ENCODE peak calls at places on chromosomes 11 and 22, in six cellular contexts. M is cardiac muscle cell, N is colonic mucosa, O is hepatocyte, R is heart left ventricle, L is foreskin keratinocyte. A is an unnamed sample. For H3K4me1, the result is how much of the 10 kb centered on the place peaks cover.

GRCh38 chr11:107916671-107917241 is 11.5 kb upstream of the RAB39A start:
- DNase-seq in M (peak), N (peak), O (peak), R (no peak), L (no peak), A (no peak)

GRCh38 chr11:41522391-41522790 is 62.9 kb upstream of the LRRC4C start:
- DNase-seq in M (no peak), N (no peak), O (no peak), R (no peak), L (peak), A (no peak)

GRCh38 chr11:125517116-125517804 is 21.2 kb upstream of the FEZ1 start:
- DNase-seq in M (peak), N (no peak), O (peak), R (peak), L (no peak), A (no peak)

GRCh38 chr22:27748355-27749168 is 53.0 kb downstream of the MN1 start:
- DNase-seq in M (no peak), N (no peak), O (peak), R (no peak), L (no peak), A (no peak)

GRCh38 chr11:69491071-69492031 is 9.9 kb downstream of the LINC01488 start:
- DNase-seq in M (no peak), N (no peak), O (no peak), R (no peak), L (no peak), A (no peak)

GRCh38 chr11:24925091-24925490 is 428.2 kb downstream of the LUZP2 start:
- DNase-seq in M (no peak), N (no peak), O (no peak), R (no peak), L (no peak), A (no peak)

GRCh38 chr11:39641749-39642148 is 1817.7 kb downstream of the LRRC4C start:
- DNase-seq in M (peak), N (no peak), O (no peak), R (no peak), L (no peak), A (no peak)

GRCh38 chr11:45031912-45032519 is 81.3 kb upstream of the TP53I11 start:
- DNase-seq in M (no peak), N (no peak), O (no peak), R (no peak), L (no peak), A (no peak)

GRCh38 chr11:16881074-16881709 is 133.0 kb downstream of the PLEKHA7 start:
- DNase-seq in M (peak), N (no peak), O (peak), R (peak), L (no peak), A (no peak)

GRCh38 chr11:106186630-106187029 is 109.2 kb downstream of the AASDHPPT start:
- DNase-seq in M (peak), N (no peak), O (no peak), R (no peak), L (no peak), A (no peak)

GRCh38 chr22:44594951-44595350 is 96.9 kb upstream of the RTL6 start:
- DNase-seq in M (no peak), N (no peak), O (no peak), R (no peak), L (no peak), A (no peak)

GRCh38 chr11:131118247-131118646 is 202.0 kb upstream of the SNX19 start:
- DNase-seq in M (no peak), N (no peak), O (no peak), R (no peak), L (peak), A (no peak)

GRCh38 chr11:87437844-87438223 is 400.1 kb downstream of the TMEM135 start:
- DNase-seq in M (no peak), N (no peak), O (no peak), R (no peak), L (peak), A (no peak)

GRCh38 chr11:1970956-1971355 is 23.8 kb downstream of the MRPL23 start:
- DNase-seq in M (no peak), N (no peak), O (peak), R (no peak), L (no peak), A (peak)

GRCh38 chr11:64266339-64266738 is 15.0 kb downstream of the PLCB3 start:
- DNase-seq in M (no peak), N (no peak), O (no peak), R (no peak), L (peak), A (no peak)

GRCh38 chr11:1837171-1838076 is 1.4 kb upstream of the TNNI2 start:
- DNase-seq in M (peak), N (peak), O (peak), R (peak), L (no peak), A (peak)

GRCh38 chr11:33001281-33001680 is 14.4 kb upstream of the DEPDC7 start:
- DNase-seq in M (no peak), N (no peak), O (no peak), R (no peak), L (no peak), A (no peak)

GRCh38 chr22:45552580-45553332 is 50.1 kb downstream of the FBLN1 start:
- DNase-seq in M (no peak), N (peak), O (peak), R (peak), L (no peak), A (peak)

GRCh38 chr11:120139316-120140069 is 1.6 kb upstream of the TRIM29 start:
- DNase-seq in M (no peak), N (no peak), O (no peak), R (no peak), L (no peak), A (no peak)

GRCh38 chr11:70570693-70571395 is 172.5 kb downstream of the CTTN start:
- DNase-seq in M (no peak), N (no peak), O (no peak), R (no peak), L (no peak), A (no peak)

GRCh38 chr22:24953294-24954113 is 988 bp downstream of the KIAA1671 start:
- DNase-seq in M (peak), N (peak), O (peak), R (peak), L (no peak), A (no peak)

GRCh38 chr11:78620159-78620558 is 45.5 kb upstream of the NARS2 start:
- DNase-seq in M (no peak), N (no peak), O (no peak), R (no peak), L (no peak), A (no peak)

GRCh38 chr11:57196556-57196955 is 14.8 kb downstream of the LRRC55 start:
- DNase-seq in M (no peak), N (no peak), O (no peak), R (no peak), L (no peak), A (no peak)

GRCh38 chr22:42645938-42646568 is 3.1 kb downstream of the CYB5R3 start:
- DNase-seq in M (no peak), N (peak), O (no peak), R (no peak), L (no peak), A (no peak)

GRCh38 chr11:96642584-96642983 is 252.8 kb downstream of the JRKL start:
- DNase-seq in M (no peak), N (no peak), O (no peak), R (no peak), L (no peak), A (no peak)

GRCh38 chr11:123062892-123063395 is 1.0 kb upstream of the HSPA8 start:
- DNase-seq in M (peak), N (no peak), O (no peak), R (no peak), L (peak), A (no peak)

GRCh38 chr11:28529046-28529445 is 420.9 kb downstream of the METTL15 start:
- DNase-seq in M (peak), N (no peak), O (no peak), R (no peak), L (no peak), A (no peak)

GRCh38 chr11:7413961-7414728 is 71.2 kb upstream of the OLFML1 start:
- DNase-seq in M (no peak), N (no peak), O (no peak), R (no peak), L (no peak), A (no peak)

GRCh38 chr22:30998329-30998728 is 29.3 kb downstream of the TUG1 start:
- DNase-seq in M (no peak), N (no peak), O (peak), R (no peak), L (no peak), A (no peak)

GRCh38 chr22:33986954-33987353 is 66.7 kb upstream of the LARGE1 start:
- DNase-seq in M (no peak), N (no peak), O (no peak), R (no peak), L (no peak), A (no peak)

GRCh38 chr11:11988862-11989261 is 19.6 kb downstream of the DKK3 start:
- DNase-seq in M (peak), N (no peak), O (no peak), R (no peak), L (no peak), A (no peak)

GRCh38 chr22:30747493-30747892 is 52.8 kb downstream of the OSBP2 start:
- DNase-seq in M (no peak), N (peak), O (no peak), R (no peak), L (no peak), A (no peak)

GRCh38 chr11:83508804-83509203 is 222.6 kb upstream of the CCDC90B start:
- DNase-seq in M (no peak), N (no peak), O (peak), R (no peak), L (no peak), A (no peak)

GRCh38 chr11:20458905-20459632 is 71.6 kb downstream of the PRMT3 start:
- DNase-seq in M (no peak), N (no peak), O (no peak), R (no peak), L (no peak), A (no peak)

GRCh38 chr22:39251762-39252460 is 7.1 kb upstream of the PDGFB start:
- DNase-seq in M (no peak), N (no peak), O (no peak), R (no peak), L (no peak), A (peak)

DNA sequence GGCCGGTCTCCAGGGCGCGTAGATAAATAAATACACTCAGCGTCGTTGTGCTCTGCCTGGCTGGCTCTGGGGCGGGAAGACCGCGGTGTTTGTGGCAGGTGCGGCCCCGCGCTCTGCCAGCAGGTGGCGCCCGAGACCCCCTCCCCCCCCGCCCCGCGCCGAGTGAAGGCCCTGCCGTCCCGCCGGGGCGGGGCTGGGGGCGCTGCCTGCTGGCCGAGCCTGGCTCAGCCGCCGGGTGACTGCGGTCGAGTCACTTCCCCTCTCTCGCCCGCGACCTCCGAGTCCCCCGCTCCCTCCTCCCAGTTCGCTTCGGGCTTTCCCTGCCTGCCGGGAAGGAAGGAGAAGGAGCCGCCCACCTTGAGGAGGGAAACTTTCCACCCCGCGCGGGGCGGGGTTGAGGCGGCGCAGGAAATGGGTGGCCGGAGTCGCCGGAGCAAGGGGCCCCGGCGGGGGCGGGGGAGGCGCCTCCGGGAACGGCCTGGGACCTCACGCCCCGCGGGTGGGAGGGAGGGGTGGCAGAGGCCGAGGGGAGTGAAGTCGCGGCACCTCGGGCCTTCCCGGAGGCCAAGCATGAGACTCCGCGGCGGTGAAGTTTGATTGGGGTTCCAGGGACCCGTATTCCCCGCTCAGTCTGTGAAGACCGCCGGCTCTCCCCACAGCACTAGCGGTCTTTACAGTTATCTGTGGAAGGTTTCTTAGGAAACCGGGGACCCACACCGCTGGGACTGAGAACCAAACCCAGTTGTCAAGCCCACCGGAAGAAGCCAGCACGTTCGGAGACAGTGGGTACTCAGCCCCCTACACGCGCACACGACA is 1.5 kb upstream of the EHBP1L1 start:
- DNase-seq in M (peak), N (peak), O (peak), R (peak), L (peak), A (peak)
- H3K4me1 ChIP-seq in M (under half), N (under half), O (half or more), R (half or more), L (under half), A (under half)

GRCh38 chr11:3148255-3148989 is 16.7 kb downstream of the OSBPL5 start:
- DNase-seq in M (no peak), N (peak), O (no peak), R (no peak), L (no peak), A (no peak)
- H3K4me1 ChIP-seq in M (under half), N (under half), O (under half), R (under half), L (under half), A (under half)

GRCh38 chr22:20610757-20611156 is 103.3 kb downstream of the MED15 start:
- DNase-seq in M (no peak), N (no peak), O (no peak), R (no peak), L (no peak), A (no peak)
- H3K4me1 ChIP-seq in M (under half), N (under half), O (under half), R (under half), L (under half), A (under half)

DNA sequence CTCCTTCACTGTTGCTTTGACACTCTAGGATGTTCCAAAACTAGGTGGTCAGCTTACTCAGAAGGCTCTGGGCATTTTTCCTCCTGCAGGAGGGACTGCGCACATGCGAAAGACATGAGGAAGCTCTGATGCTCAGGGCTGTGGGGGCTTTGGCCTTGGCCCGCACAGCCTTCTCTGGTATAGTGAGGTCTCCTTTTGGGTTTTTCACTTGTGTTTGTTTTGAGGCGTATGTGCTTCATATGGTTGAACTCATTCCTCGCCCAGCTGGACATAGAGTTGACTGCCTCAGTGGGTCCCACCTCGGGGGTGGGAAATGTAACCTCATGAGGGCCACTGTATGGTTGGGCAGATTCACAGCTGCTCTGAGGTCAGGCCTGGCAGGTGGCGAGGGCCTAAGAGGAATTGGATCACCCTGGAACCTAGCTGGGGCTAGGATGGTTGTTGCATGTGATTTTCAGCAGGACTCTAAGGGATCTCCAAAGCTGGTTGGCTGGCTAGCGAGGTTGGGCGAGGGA is 63.7 kb downstream of the PTPRJ start:
- DNase-seq in M (no peak), N (no peak), O (no peak), R (no peak), L (no peak), A (no peak)
- H3K4me1 ChIP-seq in M (under half), N (under half), O (under half), R (under half), L (under half), A (under half)

GRCh38 chr11:35214181-35214770 is 75.3 kb downstream of the CD44 start:
- DNase-seq in M (no peak), N (no peak), O (no peak), R (no peak), L (no peak), A (no peak)
- H3K4me1 ChIP-seq in M (under half), N (under half), O (under half), R (under half), L (under half), A (under half)

GRCh38 chr11:6210274-6210955 is 5.1 kb downstream of the C11orf42 start:
- DNase-seq in M (no peak), N (no peak), O (no peak), R (no peak), L (no peak), A (no peak)

GRCh38 chr11:6214530-6214929 is 9.2 kb downstream of the C11orf42 start:
- DNase-seq in M (no peak), N (no peak), O (no peak), R (no peak), L (no peak), A (no peak)

GRCh38 chr11:6205366-6205765 is at the start of gene C11orf42:
- DNase-seq in M (no peak), N (no peak), O (no peak), R (no peak), L (no peak), A (no peak)

GRCh38 chr11:6206456-6207180 is 1.3 kb downstream of the C11orf42 start:
- DNase-seq in M (no peak), N (no peak), O (no peak), R (no peak), L (no peak), A (no peak)

DNA sequence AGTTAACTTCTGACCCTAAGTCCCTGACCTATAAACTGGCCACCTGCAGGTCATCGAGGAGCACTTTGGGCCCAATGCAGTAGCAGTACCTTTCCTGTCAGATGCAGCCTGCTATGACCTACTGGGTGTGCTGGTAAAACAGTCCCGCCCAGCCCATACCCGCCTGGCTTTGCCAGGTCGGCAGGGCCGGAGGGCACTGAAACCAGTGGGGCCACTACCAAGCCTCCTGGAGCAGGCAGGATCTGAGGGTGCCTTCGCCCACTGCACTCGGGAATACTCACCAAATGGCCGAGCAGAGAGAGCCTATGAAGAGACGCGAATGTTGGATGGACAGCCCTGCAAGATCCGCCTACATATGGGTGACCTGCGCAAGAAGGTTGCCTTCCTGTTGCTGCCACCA is 4.4 kb downstream of the C11orf42 start:
- DNase-seq in M (no peak), N (no peak), O (no peak), R (no peak), L (no peak), A (no peak)
- H3K4me1 ChIP-seq in M (under half), N (under half), O (under half), R (under half), L (under half), A (under half)

DNA sequence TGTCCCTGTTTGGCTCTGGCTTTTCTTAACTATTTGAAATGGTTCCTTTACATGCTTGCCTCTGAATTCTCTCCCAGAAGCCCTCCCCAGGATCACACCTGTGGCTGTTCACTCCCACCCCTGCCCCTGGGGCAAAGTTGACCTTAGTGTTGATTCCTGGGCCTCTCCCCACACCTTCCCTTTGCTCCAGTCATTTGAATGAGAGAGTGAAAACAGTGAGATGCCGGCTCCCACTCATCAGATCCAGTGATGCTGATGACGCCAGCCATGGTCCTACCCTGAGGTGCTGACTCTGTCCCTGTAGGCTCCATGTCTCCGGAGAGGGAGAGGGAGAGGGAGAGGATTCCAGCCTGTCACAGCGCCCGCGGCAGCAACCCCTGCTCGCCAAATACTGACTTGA is 40.7 kb downstream of the LRP5 start:
- DNase-seq in M (no peak), N (no peak), O (no peak), R (no peak), L (no peak), A (no peak)
- H3K4me1 ChIP-seq in M (under half), N (under half), O (under half), R (under half), L (under half), A (under half)

A was measured in breast epithelium.